ENCODE peak calls at places on chromosomes 6 and 20, in seven cellular contexts. One of them, this sample, is unnamed.

GRCh38 chr6:22437665-22438064 is 131.7 kb upstream of the HDGFL1 start:
- DNase-seq in effector CD8-positive, alpha-beta T cell: no peak
- DNase-seq in HL-60: no peak
- DNase-seq in AML-193: no peak
- DNase-seq in HEK293T: no peak
- DNase-seq in myocyte: no peak
- DNase-seq in Peyer's patch: no peak
- DNase-seq in this sample: no peak

GRCh38 chr6:158557927-158558326 is 2.0 kb upstream of the TMEM181 start:
- DNase-seq in effector CD8-positive, alpha-beta T cell: no peak
- DNase-seq in HL-60: no peak
- DNase-seq in AML-193: no peak
- DNase-seq in HEK293T: no peak
- DNase-seq in myocyte: no peak
- DNase-seq in Peyer's patch: no peak
- DNase-seq in this sample: no peak

GRCh38 chr20:61810709-61811565 is 254.7 kb downstream of the TAF4 start:
- DNase-seq in effector CD8-positive, alpha-beta T cell: no peak
- DNase-seq in HL-60: no peak
- DNase-seq in AML-193: no peak
- DNase-seq in HEK293T: no peak
- DNase-seq in myocyte: no peak
- DNase-seq in Peyer's patch: no peak
- DNase-seq in this sample: no peak

GRCh38 chr6:14713008-14713452 is 532.8 kb upstream of the JARID2 start:
- DNase-seq in effector CD8-positive, alpha-beta T cell: no peak
- DNase-seq in HL-60: no peak
- DNase-seq in AML-193: no peak
- DNase-seq in HEK293T: no peak
- DNase-seq in myocyte: peak
- DNase-seq in Peyer's patch: no peak
- DNase-seq in this sample: no peak

GRCh38 chr20:63051186-63051860 is 44.6 kb upstream of the BHLHE23 start:
- DNase-seq in effector CD8-positive, alpha-beta T cell: no peak
- DNase-seq in HL-60: no peak
- DNase-seq in AML-193: no peak
- DNase-seq in HEK293T: no peak
- DNase-seq in myocyte: no peak
- DNase-seq in Peyer's patch: no peak
- DNase-seq in this sample: no peak

GRCh38 chr20:11703119-11703518 is 214.6 kb upstream of the BTBD3 start:
- DNase-seq in effector CD8-positive, alpha-beta T cell: no peak
- DNase-seq in HL-60: no peak
- DNase-seq in AML-193: no peak
- DNase-seq in HEK293T: no peak
- DNase-seq in myocyte: no peak
- DNase-seq in Peyer's patch: no peak
- DNase-seq in this sample: no peak

GRCh38 chr20:5191829-5192569 is 65.2 kb downstream of the CDS2 start:
- DNase-seq in effector CD8-positive, alpha-beta T cell: no peak
- DNase-seq in HL-60: peak
- DNase-seq in AML-193: peak
- DNase-seq in HEK293T: peak
- DNase-seq in myocyte: peak
- DNase-seq in Peyer's patch: peak
- DNase-seq in this sample: no peak

GRCh38 chr6:107695061-107695715 is 128.9 kb downstream of the SCML4 start:
- DNase-seq in effector CD8-positive, alpha-beta T cell: no peak
- DNase-seq in HL-60: no peak
- DNase-seq in AML-193: no peak
- DNase-seq in HEK293T: no peak
- DNase-seq in myocyte: no peak
- DNase-seq in Peyer's patch: no peak
- DNase-seq in this sample: no peak

GRCh38 chr6:22271044-22271443 is 25.8 kb downstream of the PRL start:
- DNase-seq in effector CD8-positive, alpha-beta T cell: no peak
- DNase-seq in HL-60: no peak
- DNase-seq in AML-193: no peak
- DNase-seq in HEK293T: no peak
- DNase-seq in myocyte: no peak
- DNase-seq in Peyer's patch: no peak
- DNase-seq in this sample: peak

GRCh38 chr6:117928833-117929232 is 21.8 kb downstream of the SLC35F1 start:
- DNase-seq in effector CD8-positive, alpha-beta T cell: no peak
- DNase-seq in HL-60: no peak
- DNase-seq in AML-193: no peak
- DNase-seq in HEK293T: no peak
- DNase-seq in myocyte: no peak
- DNase-seq in Peyer's patch: no peak
- DNase-seq in this sample: no peak

GRCh38 chr20:63740501-63741353 is 1.2 kb downstream of the SLC2A4RG start:
- DNase-seq in effector CD8-positive, alpha-beta T cell: peak
- DNase-seq in HL-60: peak
- DNase-seq in AML-193: peak
- DNase-seq in HEK293T: peak
- DNase-seq in myocyte: peak
- DNase-seq in Peyer's patch: peak
- DNase-seq in this sample: peak

GRCh38 chr6:27188206-27188884 is 59.2 kb upstream of the PRSS16 start:
- DNase-seq in effector CD8-positive, alpha-beta T cell: no peak
- DNase-seq in HL-60: peak
- DNase-seq in AML-193: peak
- DNase-seq in HEK293T: peak
- DNase-seq in myocyte: peak
- DNase-seq in Peyer's patch: peak
- DNase-seq in this sample: no peak